ENCODE peak calls at places on chromosomes 4 and X, in six cellular contexts. Y is mesothelial cell of epicardium, G is T-helper 1 cell, S is EH, U is PC-3, R is heart right ventricle. P is an unnamed sample.

GRCh38 chrX:109782994-109783711 is 50.1 kb upstream of the ACSL4 start:
- DNase-seq in R (no peak), G (peak; percentile 38), Y (no peak), U (no peak), S (peak; percentile 0), P (no peak)

GRCh38 chr4:2300431-2300861 is 38.5 kb upstream of the MXD4 start:
- DNase-seq in U (no peak), S (no peak), G (no peak), R (no peak), Y (no peak), P (no peak)

GRCh38 chrX:74179071-74179470 is 124.9 kb upstream of the ZCCHC13 start:
- DNase-seq in Y (no peak), U (peak; percentile 62), S (peak; percentile 71), R (no peak), G (no peak), P (no peak)

GRCh38 chr4:101956068-101956805 is 165.7 kb downstream of the BANK1 start:
- DNase-seq in G (no peak), Y (no peak), U (no peak), R (no peak), S (no peak), P (no peak)

GRCh38 chr4:122293374-122294365 is 85.1 kb upstream of the ADAD1 start:
- DNase-seq in G (no peak), Y (no peak), S (no peak), U (no peak), R (no peak), P (no peak)

GRCh38 chr4:158209825-158210807 is at the start of gene TMEM144:
- DNase-seq in R (peak; percentile 88), S (peak; percentile 88), U (peak; percentile 88), Y (peak; percentile 62), G (peak; percentile 28), P (no peak)

GRCh38 chrX:49075347-49075746 is 1.5 kb upstream of the PRAF2 start:
- DNase-seq in G (no peak), U (no peak), R (no peak), Y (no peak), S (no peak), P (no peak)

GRCh38 chrX:112888916-112889315 is 48.3 kb upstream of the AMOT start:
- DNase-seq in Y (no peak), S (no peak), U (no peak), R (no peak), G (no peak), P (no peak)

GRCh38 chrX:72392816-72393800 is 87.4 kb upstream of the CITED1 start:
- DNase-seq in G (no peak), U (peak; percentile 63), R (no peak), S (peak; percentile 5), Y (no peak), P (no peak)

GRCh38 chr4:94410678-94411206 is 41.0 kb upstream of the PDLIM5 start:
- DNase-seq in S (peak; percentile 38), U (peak; percentile 22), G (no peak), R (peak; percentile 55), Y (no peak), P (no peak)

GRCh38 chr4:142846729-142847606 is 867 bp upstream of the INPP4B start:
- DNase-seq in R (peak; percentile 33), U (peak; percentile 90), G (peak; percentile 70), S (peak; percentile 49), Y (no peak), P (no peak)

GRCh38 chrX:53186363-53186762 is 38.6 kb downstream of the KDM5C start:
- DNase-seq in G (no peak), U (peak; percentile 79), R (no peak), S (peak; percentile 35), Y (no peak), P (no peak)

GRCh38 chrX:46630141-46630540 is 56.6 kb downstream of the CHST7 start:
- DNase-seq in U (no peak), R (no peak), G (no peak), Y (no peak), S (peak; percentile 64), P (no peak)

GRCh38 chr4:85084371-85085170 is 118.1 kb upstream of the WDFY3 start:
- DNase-seq in Y (no peak), U (peak; percentile 75), G (peak; percentile 14), R (no peak), S (peak; percentile 64), P (peak; percentile 32)

GRCh38 chrX:129695535-129695934 is 40.8 kb upstream of the APLN start:
- DNase-seq in U (no peak), Y (no peak), G (no peak), R (no peak), S (no peak), P (no peak)

GRCh38 chrX:101483705-101484104 is 1.6 kb upstream of the ARMCX4 start:
- DNase-seq in G (no peak), S (no peak), R (no peak), U (no peak), Y (no peak), P (no peak)

GRCh38 chrX:115602729-115603389 is 41.9 kb downstream of the PLS3 start:
- DNase-seq in G (no peak), R (no peak), S (peak; percentile 64), U (peak; percentile 35), Y (no peak), P (no peak)

GRCh38 chrX:9635805-9636204 is 129.8 kb downstream of the GPR143 start:
- DNase-seq in R (no peak), U (no peak), G (no peak), Y (no peak), S (peak; percentile 46), P (no peak)

GRCh38 chrX:17535229-17535628 is 160.2 kb downstream of the NHS start:
- DNase-seq in S (peak; percentile 47), G (peak; percentile 27), U (peak; percentile 59), Y (no peak), R (no peak), P (no peak)

GRCh38 chr4:26116057-26116456 is 202.0 kb downstream of the SMIM20 start:
- DNase-seq in S (no peak), Y (no peak), R (no peak), U (peak; percentile 14), G (no peak), P (no peak)

GRCh38 chr4:184506527-184507121 is 32.3 kb upstream of the IRF2 start:
- DNase-seq in U (peak; percentile 20), R (no peak), Y (no peak), S (peak; percentile 8), G (peak; percentile 88), P (no peak)

GRCh38 chr4:108743021-108743420 is 19.8 kb downstream of the ETNPPL start:
- DNase-seq in R (no peak), Y (no peak), S (no peak), U (no peak), G (no peak), P (no peak)

GRCh38 chrX:7019555-7019954 is 128.0 kb upstream of the STS start:
- DNase-seq in U (no peak), S (peak; percentile 7), G (no peak), Y (no peak), R (no peak), P (no peak)

GRCh38 chrX:47501226-47502071 is 18.4 kb upstream of the ZNF41 start:
- DNase-seq in G (no peak), U (peak; percentile 77), R (no peak), S (peak; percentile 70), Y (no peak), P (no peak)

GRCh38 chr4:89509708-89510269 is 202.2 kb upstream of the GPRIN3 start:
- DNase-seq in G (peak; percentile 67), U (no peak), S (peak; percentile 83), Y (no peak), R (no peak), P (no peak)

GRCh38 chrX:110454336-110454735 is 95.7 kb downstream of the RTL9 start:
- DNase-seq in Y (no peak), G (no peak), U (no peak), R (no peak), S (no peak), P (no peak)

P was measured in NCI-H1048.